ENCODE peak calls at places on chromosome 19, in nine cellular contexts. Q is neural progenitor cell; C is GM23338; S is uterus; Z is ovary; D is thoracic aorta; U is CD8-positive, alpha-beta memory T cell; P is aorta; J is CD4-positive, CD25-positive, alpha-beta regulatory T cell. X is an unnamed sample. For H3K4me1, the result is how much of the 10 kb centered on the place peaks cover.

GRCh38 chr19:2045501-2046045 is 5.5 kb downstream of the MKNK2 start:
- DNase-seq in Q (no peak), C (no peak), S (no peak), Z (no peak), D (no peak), U (no peak), P (peak), J (no peak), X (no peak)

GRCh38 chr19:54517483-54517882 is 14.9 kb downstream of the LAIR2 start:
- DNase-seq in Q (peak), C (peak), S (no peak), Z (peak), D (no peak), U (peak), P (no peak), J (peak), X (peak)

GRCh38 chr19:49145485-49146407 is 9.4 kb downstream of the HRC start:
- DNase-seq in Q (peak), C (peak), S (peak), Z (peak), D (no peak), U (peak), P (peak), J (peak), X (peak)

GRCh38 chr19:45506991-45507863 is at the start of gene VASP:
- DNase-seq in Q (peak), C (peak), S (peak), Z (peak), D (peak), U (peak), P (peak), J (peak), X (peak)

GRCh38 chr19:51546650-51547396 is 15.4 kb upstream of the SIGLEC6 start:
- DNase-seq in Q (no peak), C (no peak), S (no peak), Z (no peak), D (no peak), U (no peak), P (no peak), J (no peak), X (no peak)

GRCh38 chr19:10708261-10708660 is 7.0 kb downstream of the QTRT1 start:
- DNase-seq in Q (no peak), C (no peak), S (no peak), Z (no peak), D (no peak), U (no peak), P (no peak), J (no peak), X (no peak)

GRCh38 chr19:55500368-55500952 is 12.2 kb downstream of the SSC5D start:
- DNase-seq in Q (no peak), C (no peak), S (no peak), Z (no peak), D (no peak), U (no peak), P (no peak), J (no peak), X (no peak)

GRCh38 chr19:10191347-10191746 is 3.4 kb downstream of the DNMT1 start:
- DNase-seq in Q (no peak), C (no peak), S (peak), Z (no peak), D (no peak), U (no peak), P (no peak), J (no peak), X (no peak)

GRCh38 chr19:46913198-46913851 is 52.5 kb downstream of the ARHGAP35 start:
- DNase-seq in Q (no peak), C (no peak), S (no peak), Z (no peak), D (no peak), U (no peak), P (no peak), J (no peak), X (no peak)

GRCh38 chr19:46614114-46614701 is 10.7 kb downstream of the PTGIR start:
- DNase-seq in Q (peak), C (peak), S (peak), Z (peak), D (no peak), U (peak), P (peak), J (peak), X (peak)

GRCh38 chr19:47351545-47351944 is 2.4 kb downstream of the DHX34 start:
- DNase-seq in Q (peak), C (peak), S (no peak), Z (no peak), D (no peak), U (no peak), P (no peak), J (no peak), X (no peak)

GRCh38 chr19:12194827-12195500 is 32.1 kb downstream of the ZNF136 start:
- DNase-seq in Q (no peak), C (peak), S (peak), Z (peak), D (peak), U (peak), P (peak), J (peak), X (peak)

GRCh38 chr19:2333027-2333806 is 4.7 kb downstream of the SPPL2B start:
- DNase-seq in Q (no peak), C (no peak), S (no peak), Z (no peak), D (no peak), U (no peak), P (no peak), J (no peak), X (peak)

GRCh38 chr19:35528218-35529038 is at the start of gene SBSN:
- DNase-seq in Q (no peak), C (no peak), S (no peak), Z (no peak), D (no peak), U (no peak), P (no peak), J (no peak), X (no peak)

GRCh38 chr19:16043156-16043757 is 33.0 kb upstream of the TPM4 start:
- DNase-seq in Q (no peak), C (no peak), S (no peak), Z (no peak), D (no peak), U (no peak), P (no peak), J (no peak), X (no peak)

GRCh38 chr19:18507727-18508440 is 14.0 kb downstream of the ELL start:
- DNase-seq in Q (no peak), C (no peak), S (no peak), Z (no peak), D (no peak), U (no peak), P (no peak), J (no peak), X (no peak)

GRCh38 chr19:32172761-32173160 is 172.6 kb upstream of the ZNF507 start:
- DNase-seq in Q (peak), C (peak), S (no peak), Z (no peak), D (no peak), U (no peak), P (no peak), J (no peak), X (no peak)

GRCh38 chr19:48933382-48933932 is at the start of gene DHDH:
- DNase-seq in Q (peak), C (peak), S (peak), Z (peak), D (no peak), U (peak), P (peak), J (peak), X (peak)

GRCh38 chr19:8654591-8655339 is 24.3 kb downstream of the NFILZ start:
- DNase-seq in Q (peak), C (peak), S (peak), Z (peak), D (no peak), U (peak), P (peak), J (peak), X (peak)

GRCh38 chr19:5212101-5212500 is 128.5 kb downstream of the PTPRS start:
- DNase-seq in Q (no peak), C (no peak), S (no peak), Z (no peak), D (no peak), U (no peak), P (no peak), J (no peak), X (no peak)
- H3K4me1 ChIP-seq in Q (under half), C (under half), S (under half), Z (under half), D (under half), U (under half), P (under half), J (under half), X (under half)

GRCh38 chr19:39929750-39930149 is 4.7 kb downstream of the FCGBP start:
- DNase-seq in Q (no peak), C (no peak), S (no peak), Z (no peak), D (no peak), U (no peak), P (no peak), J (no peak), X (no peak)

GRCh38 chr19:39927076-39927475 is 7.4 kb downstream of the FCGBP start:
- DNase-seq in Q (no peak), C (no peak), S (no peak), Z (no peak), D (no peak), U (no peak), P (no peak), J (no peak), X (no peak)

GRCh38 chr19:39926170-39926755 is 8.2 kb downstream of the FCGBP start:
- DNase-seq in Q (no peak), C (no peak), S (no peak), Z (no peak), D (no peak), U (no peak), P (no peak), J (no peak), X (no peak)

GRCh38 chr19:39928357-39928725 is 6.1 kb downstream of the FCGBP start:
- DNase-seq in Q (no peak), C (no peak), S (no peak), Z (no peak), D (no peak), U (no peak), P (no peak), J (no peak), X (no peak)

DNA sequence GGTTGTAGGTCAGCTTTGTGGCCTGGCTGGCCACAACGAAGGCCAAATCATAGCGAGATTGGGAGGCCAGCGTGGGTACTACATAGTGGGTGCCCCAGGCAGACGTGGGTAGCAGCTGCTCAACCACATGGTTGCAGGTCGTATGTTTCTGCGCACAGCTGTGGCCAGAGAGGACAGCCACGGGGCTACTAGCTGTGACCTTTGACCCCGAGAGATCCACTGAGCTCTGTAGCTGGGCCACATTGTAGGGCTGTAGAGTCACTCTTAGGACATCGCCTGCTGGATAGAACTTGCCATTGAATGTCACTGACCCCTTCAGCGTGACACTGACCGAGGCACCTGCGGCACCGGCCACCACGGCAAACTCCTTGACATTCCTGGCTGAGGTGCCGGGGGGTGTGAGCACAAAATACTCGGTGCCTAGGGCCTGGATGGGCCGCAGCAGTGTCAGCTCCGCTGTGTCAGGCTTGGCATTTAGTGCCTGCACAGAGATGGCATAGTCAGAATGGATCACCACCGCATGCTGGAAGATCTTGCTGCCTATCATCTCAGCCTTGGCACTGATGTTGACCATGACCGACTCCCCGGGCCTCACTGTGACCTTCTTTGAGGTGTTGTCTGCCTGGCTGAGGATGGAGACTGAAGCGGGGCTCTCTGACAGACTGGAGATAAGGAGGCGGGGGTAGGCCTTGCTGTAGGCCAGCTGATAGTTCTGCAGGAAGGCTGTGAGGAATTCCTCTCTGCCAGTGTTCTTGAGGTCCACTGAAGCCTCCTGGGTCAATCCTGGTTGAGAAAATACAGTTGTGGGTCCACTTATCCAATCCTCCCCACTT is 6.7 kb downstream of the FCGBP start:
- DNase-seq in Q (no peak), C (no peak), S (no peak), Z (no peak), D (no peak), U (no peak), P (no peak), J (no peak), X (no peak)
- H3K4me1 ChIP-seq in Q (under half), C (under half), S (under half), Z (under half), D (under half), U (under half), P (under half), J (under half), X (under half)

GRCh38 chr19:3411636-3412035 is 45.3 kb downstream of the NFIC start:
- DNase-seq in Q (no peak), C (no peak), S (no peak), Z (no peak), D (no peak), U (no peak), P (no peak), J (no peak), X (no peak)

GRCh38 chr19:3407556-3408516 is 41.5 kb downstream of the NFIC start:
- DNase-seq in Q (no peak), C (no peak), S (peak), Z (no peak), D (no peak), U (no peak), P (peak), J (no peak), X (no peak)

GRCh38 chr19:3408996-3409345 is 42.6 kb downstream of the NFIC start:
- DNase-seq in Q (no peak), C (no peak), S (no peak), Z (no peak), D (no peak), U (no peak), P (no peak), J (no peak), X (no peak)

GRCh38 chr19:3412066-3412465 is 45.7 kb downstream of the NFIC start:
- DNase-seq in Q (no peak), C (no peak), S (no peak), Z (no peak), D (no peak), U (no peak), P (no peak), J (no peak), X (no peak)

GRCh38 chr19:3409346-3410064 is 43.1 kb downstream of the NFIC start:
- DNase-seq in Q (no peak), C (no peak), S (peak), Z (no peak), D (no peak), U (no peak), P (peak), J (no peak), X (no peak)
- H3K4me1 ChIP-seq in Q (under half), C (under half), S (under half), Z (under half), D (half or more), U (under half), P (under half), J (under half), X (under half)

GRCh38 chr19:50420808-50421207 is 2.1 kb downstream of the SPIB start:
- DNase-seq in Q (no peak), C (no peak), S (no peak), Z (no peak), D (no peak), U (no peak), P (no peak), J (no peak), X (no peak)
- H3K4me1 ChIP-seq in Q (under half), C (under half), S (under half), Z (under half), D (under half), U (under half), P (under half), J (under half), X (under half)

GRCh38 chr19:38624822-38625221 is 5.8 kb downstream of the EIF3K start:
- DNase-seq in Q (no peak), C (no peak), S (no peak), Z (no peak), D (no peak), U (no peak), P (no peak), J (no peak), X (no peak)
- H3K4me1 ChIP-seq in Q (under half), C (under half), S (under half), Z (under half), D (under half), U (under half), P (under half), J (under half), X (under half)

DNA sequence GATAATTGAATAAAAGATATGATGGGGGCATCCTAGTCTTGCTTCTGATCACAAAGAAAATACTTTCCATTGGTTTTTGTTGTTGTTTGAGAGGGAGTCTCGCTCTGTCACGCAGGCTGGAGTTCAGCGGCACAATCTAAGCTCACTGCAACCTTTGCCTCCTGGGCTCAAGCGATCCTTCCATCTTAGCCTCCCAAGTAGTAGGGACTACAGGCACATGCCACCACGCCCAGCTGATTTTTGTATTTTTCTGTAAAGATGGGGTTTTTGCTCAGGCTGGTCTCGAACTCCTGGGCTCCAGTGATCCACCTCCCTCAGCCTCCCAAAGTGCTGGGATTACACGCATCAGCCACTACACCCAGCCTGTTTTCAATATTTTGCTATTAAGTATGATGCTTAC is 17.1 kb upstream of the PSMC4 start:
- DNase-seq in Q (no peak), C (no peak), S (no peak), Z (no peak), D (no peak), U (no peak), P (no peak), J (no peak), X (no peak)
- H3K4me1 ChIP-seq in Q (under half), C (under half), S (under half), Z (under half), D (under half), U (half or more), P (under half), J (half or more), X (under half)

DNA sequence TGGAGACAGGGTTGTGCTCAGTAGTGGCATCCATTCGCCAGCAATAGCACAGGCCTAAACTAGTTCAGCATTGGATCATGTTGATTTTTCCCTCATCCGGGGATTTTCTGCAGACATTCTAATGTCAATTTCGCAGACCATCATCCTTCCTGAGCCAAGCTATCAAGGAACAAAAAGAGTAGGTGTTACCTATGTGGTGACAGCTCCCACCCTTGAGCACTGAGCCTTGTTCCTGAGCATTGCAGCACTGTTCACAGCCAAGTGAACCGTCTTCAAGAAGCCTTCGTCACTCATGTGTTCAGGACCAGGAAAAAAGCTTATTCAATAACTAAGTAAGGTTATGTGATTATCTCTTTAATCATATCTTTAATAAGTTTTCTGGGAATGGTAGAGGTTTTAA is 576.2 kb downstream of the UQCRFS1 start:
- DNase-seq in Q (no peak), C (no peak), S (no peak), Z (no peak), D (no peak), U (no peak), P (no peak), J (no peak), X (no peak)
- H3K4me1 ChIP-seq in Q (under half), C (under half), S (under half), Z (under half), D (under half), U (under half), P (under half), J (under half), X (under half)

DNA sequence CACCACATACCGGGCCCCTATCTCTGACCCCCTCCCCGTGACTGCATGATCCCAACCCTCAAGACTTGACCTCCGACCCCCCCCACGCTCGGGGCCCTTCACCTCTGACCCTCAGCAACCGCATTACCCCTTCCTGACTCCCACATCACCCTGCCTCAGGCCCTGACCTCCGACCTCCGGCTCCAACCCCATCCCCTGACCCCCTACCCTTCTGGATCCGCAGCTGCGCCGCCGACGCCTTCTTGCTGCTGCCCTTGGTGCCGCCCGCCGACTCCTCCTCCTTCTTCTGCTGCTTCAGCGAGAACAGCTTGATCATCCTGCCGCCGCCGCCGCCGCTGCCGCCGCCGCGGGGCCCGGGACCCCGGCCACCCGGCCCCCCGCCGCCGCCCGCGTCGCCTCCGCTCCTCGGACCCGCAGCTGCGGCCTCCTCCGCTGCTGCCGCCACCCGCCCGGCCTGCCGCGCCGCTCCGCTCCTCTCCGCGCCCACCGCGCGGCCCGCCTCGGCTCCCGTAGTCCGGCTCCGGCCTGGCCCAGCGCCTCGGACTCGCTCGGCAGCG is at the start of gene UBE2M:
- DNase-seq in Q (no peak), C (peak), S (peak), Z (peak), D (no peak), U (no peak), P (peak), J (peak), X (peak)
- H3K4me1 ChIP-seq in Q (under half), C (under half), S (under half), Z (under half), D (half or more), U (half or more), P (under half), J (half or more), X (under half)